ENCODE peak calls at places on chromosome 13, in eight cellular contexts. O is kidney epithelial cell, F is A549, G is Karpas-422, H is IMR-90, C is adrenal gland, E is NB4, A is ovary. J is an unnamed sample.

GRCh38 chr13:95784161-95784880 is 107.4 kb downstream of the DNAJC3 start:
- DNase-seq in A (no peak), C (no peak), F (peak), H (peak), E (no peak), O (peak), G (no peak), J (peak)

GRCh38 chr13:89076622-89077021 is 1405.5 kb downstream of the SLITRK5 start:
- DNase-seq in E (no peak), F (no peak), O (no peak), C (no peak), A (no peak), G (no peak), H (no peak), J (no peak)

GRCh38 chr13:41694902-41695301 is 237.6 kb downstream of the RGCC start:
- DNase-seq in G (no peak), C (peak), A (peak), F (peak), H (peak), E (peak), O (peak), J (peak)

GRCh38 chr13:102227696-102228095 is 174.2 kb downstream of the FGF14 start:
- DNase-seq in F (no peak), O (no peak), A (no peak), G (no peak), H (no peak), C (no peak), E (no peak), J (no peak)

GRCh38 chr13:76223565-76223964 is 587.4 kb downstream of the LMO7 start:
- DNase-seq in C (no peak), O (no peak), E (no peak), A (no peak), H (no peak), F (no peak), G (no peak), J (no peak)

GRCh38 chr13:108086678-108087077 is 128.7 kb downstream of the LIG4 start:
- DNase-seq in H (peak), O (peak), A (no peak), G (peak), C (no peak), E (peak), F (no peak), J (peak)

GRCh38 chr13:93398167-93398566 is 171.6 kb downstream of the GPC6 start:
- DNase-seq in C (no peak), E (no peak), H (peak), O (no peak), G (no peak), A (no peak), F (no peak), J (peak)

GRCh38 chr13:102700088-102701031 is 5.5 kb upstream of the METTL21C start:
- DNase-seq in O (no peak), A (no peak), H (no peak), C (no peak), E (no peak), F (no peak), G (no peak), J (no peak)

GRCh38 chr13:111031531-111031961 is 83.6 kb upstream of the ARHGEF7 start:
- DNase-seq in A (no peak), G (no peak), E (no peak), F (no peak), C (peak), O (no peak), H (peak), J (peak)

GRCh38 chr13:23617551-23618014 is 47.4 kb downstream of the TNFRSF19 start:
- DNase-seq in E (no peak), C (no peak), A (no peak), G (no peak), F (no peak), H (peak), O (no peak), J (peak)

GRCh38 chr13:23985846-23986245 is 88.5 kb upstream of the C1QTNF9B start:
- DNase-seq in G (no peak), E (no peak), A (no peak), C (no peak), H (no peak), O (no peak), F (no peak), J (no peak)

GRCh38 chr13:21365574-21365973 is 93.5 kb downstream of the ZDHHC20 start:
- DNase-seq in G (no peak), H (no peak), A (no peak), O (no peak), F (no peak), E (no peak), C (no peak), J (no peak)

GRCh38 chr13:90867336-90867683 is 480.2 kb upstream of the MIR17HG start:
- DNase-seq in H (peak), A (peak), E (peak), O (peak), G (peak), F (peak), C (peak), J (peak)

GRCh38 chr13:100534911-100535310 is 53.7 kb downstream of the GGACT start:
- DNase-seq in F (no peak), G (no peak), E (no peak), O (no peak), C (no peak), H (no peak), A (no peak), J (no peak)

GRCh38 chr13:107211073-107211472 is 643.1 kb upstream of the ARGLU1 start:
- DNase-seq in C (peak), H (peak), A (peak), G (peak), O (peak), E (peak), F (peak), J (peak)

GRCh38 chr13:48304132-48304876 is 753 bp downstream of the RB1 start:
- DNase-seq in A (peak), G (peak), C (peak), H (peak), E (peak), O (peak), F (peak), J (peak)

GRCh38 chr13:38979891-38980627 is 10.6 kb downstream of the STOML3 start:
- DNase-seq in G (no peak), C (peak), H (no peak), A (no peak), F (no peak), E (no peak), O (no peak), J (no peak)

GRCh38 chr13:39452412-39452811 is 150.6 kb downstream of the LHFPL6 start:
- DNase-seq in F (no peak), C (no peak), G (no peak), H (no peak), E (no peak), A (no peak), O (no peak), J (peak)

GRCh38 chr13:61913183-61913582 is 497.5 kb upstream of the PCDH20 start:
- DNase-seq in E (no peak), H (no peak), C (no peak), O (no peak), G (no peak), F (no peak), A (no peak), J (no peak)

GRCh38 chr13:38473305-38473704 is 123.7 kb downstream of the UFM1 start:
- DNase-seq in E (no peak), F (no peak), O (no peak), H (no peak), C (no peak), G (no peak), A (no peak), J (peak)

GRCh38 chr13:45784755-45785675 is 66.5 kb downstream of the SIAH3 start:
- DNase-seq in O (no peak), A (no peak), C (no peak), E (no peak), G (no peak), F (no peak), H (no peak), J (no peak)

GRCh38 chr13:101417043-101417406 is 717 bp upstream of the NALCN start:
- DNase-seq in A (no peak), F (peak), G (no peak), C (no peak), O (no peak), E (no peak), H (peak), J (peak)

GRCh38 chr13:45846681-45847080 is 4.9 kb downstream of the SIAH3 start:
- DNase-seq in O (no peak), H (no peak), F (no peak), E (no peak), G (no peak), A (no peak), C (no peak), J (no peak)

GRCh38 chr13:28822161-28822560 is 2.0 kb downstream of the MTUS2 start:
- DNase-seq in A (no peak), H (no peak), G (no peak), E (no peak), F (no peak), C (no peak), O (no peak), J (no peak)

GRCh38 chr13:77860621-77861020 is 58.0 kb downstream of the EDNRB start:
- DNase-seq in E (peak), F (no peak), C (no peak), O (no peak), A (no peak), H (peak), G (no peak), J (peak)

GRCh38 chr13:41613984-41614581 is 156.7 kb downstream of the RGCC start:
- DNase-seq in H (peak), F (no peak), C (peak), E (no peak), G (no peak), O (no peak), A (peak), J (peak)

GRCh38 chr13:100536643-100537180 is 51.9 kb downstream of the GGACT start:
- DNase-seq in H (no peak), O (no peak), A (no peak), C (no peak), G (no peak), E (no peak), F (no peak), J (no peak)

GRCh38 chr13:78601124-78601885 is 2.0 kb downstream of the POU4F1 start:
- DNase-seq in G (no peak), F (no peak), O (no peak), A (no peak), E (no peak), H (peak), C (no peak), J (no peak)

GRCh38 chr13:78609464-78610205 is 6.3 kb upstream of the POU4F1 start:
- DNase-seq in H (no peak), C (no peak), F (peak), O (no peak), E (no peak), G (no peak), A (no peak), J (no peak)

GRCh38 chr13:40484101-40484800 is 182.2 kb downstream of the FOXO1 start:
- DNase-seq in G (no peak), A (no peak), H (no peak), E (no peak), O (no peak), C (no peak), F (no peak), J (no peak)

GRCh38 chr13:29702912-29703351 is 107.4 kb upstream of the SLC7A1 start:
- DNase-seq in H (peak), F (no peak), A (no peak), G (no peak), C (no peak), E (peak), O (no peak), J (peak)

GRCh38 chr13:79336971-79337370 is 69.1 kb downstream of the RBM26 start:
- DNase-seq in A (no peak), H (no peak), C (no peak), O (no peak), E (peak), F (no peak), G (no peak), J (no peak)

DNA sequence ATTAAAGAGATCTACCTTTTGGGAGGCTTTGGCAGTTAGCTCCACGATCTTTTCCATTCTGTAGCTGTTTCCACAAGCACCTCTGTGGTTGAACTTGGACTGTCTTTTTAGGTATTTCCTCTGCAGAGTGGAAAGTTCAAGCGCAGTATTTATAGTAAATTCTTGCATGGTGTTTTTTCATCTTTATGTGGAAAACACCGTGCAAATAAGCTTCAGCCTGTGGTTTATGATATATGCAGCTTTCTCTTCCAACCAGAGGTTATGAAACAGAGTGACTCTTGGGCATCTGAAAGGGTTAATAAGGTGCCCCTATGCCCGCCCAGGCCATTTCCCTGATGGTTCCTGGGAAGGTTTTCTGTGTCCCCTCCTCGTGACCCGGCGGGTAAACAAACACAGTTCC is 39.6 kb upstream of the RNF113B start:
- DNase-seq in F (no peak), O (no peak), E (no peak), H (peak), C (no peak), A (no peak), G (no peak), J (peak)
- H3K4me3 ChIP-seq in F (no peak), O (no peak), E (no peak), H (no peak), C (no peak), A (no peak), G (no peak), J (no peak)

GRCh38 chr13:112892759-112893569 is 76.0 kb upstream of the MCF2L start:
- DNase-seq in A (no peak), E (peak), G (no peak), H (no peak), C (no peak), O (peak), F (no peak), J (no peak)

GRCh38 chr13:112895521-112896465 is 73.2 kb upstream of the MCF2L start:
- DNase-seq in A (peak), H (no peak), C (no peak), G (no peak), F (no peak), E (no peak), O (no peak), J (no peak)

GRCh38 chr13:112894673-112895481 is 74.1 kb upstream of the MCF2L start:
- DNase-seq in F (no peak), O (no peak), C (no peak), A (peak), H (no peak), G (no peak), E (peak), J (no peak)

GRCh38 chr13:112893570-112894422 is 75.2 kb upstream of the MCF2L start:
- DNase-seq in E (peak), C (no peak), O (peak), H (peak), F (peak), A (peak), G (peak), J (peak)

GRCh38 chr13:112894423-112894672 is 74.7 kb upstream of the MCF2L start:
- DNase-seq in F (no peak), O (no peak), C (no peak), H (no peak), E (peak), A (no peak), G (no peak), J (no peak)
- H3K4me3 ChIP-seq in F (peak), O (peak), C (no peak), H (no peak), E (no peak), A (peak), G (no peak), J (no peak)

GRCh38 chr13:27820524-27821482 is 28.5 kb downstream of the GSX1 start:
- DNase-seq in G (no peak), F (no peak), A (no peak), O (no peak), C (no peak), H (no peak), E (no peak), J (peak)
- H3K4me3 ChIP-seq in G (no peak), F (no peak), A (no peak), O (no peak), C (no peak), H (no peak), E (no peak), J (no peak)

GRCh38 chr13:44035400-44035799 is 155.7 kb downstream of the LACC1 start:
- DNase-seq in F (no peak), E (no peak), H (no peak), G (no peak), A (no peak), C (no peak), O (no peak), J (no peak)
- H3K4me3 ChIP-seq in F (no peak), E (no peak), H (no peak), G (no peak), A (no peak), C (no peak), O (no peak), J (no peak)

DNA sequence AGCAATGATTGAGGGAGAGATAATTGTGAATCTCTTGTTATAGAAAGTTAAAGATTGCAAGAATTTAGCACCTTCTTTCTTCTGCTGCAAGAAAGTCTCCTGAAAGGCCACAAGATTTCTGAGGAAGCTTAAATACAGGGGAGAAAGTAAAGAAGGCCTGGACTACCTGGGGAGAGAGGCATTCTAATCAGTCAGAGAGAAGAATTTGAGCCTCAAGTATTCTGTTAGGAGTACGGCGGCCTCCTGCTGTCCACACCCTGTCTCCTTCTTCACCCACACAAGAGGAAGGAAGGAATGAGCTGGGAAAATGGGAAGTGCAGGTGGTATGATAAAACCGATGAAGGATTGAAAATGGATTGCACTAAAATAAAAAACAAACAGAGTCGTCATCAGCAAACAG is 474.7 kb downstream of the DIAPH3 start:
- DNase-seq in O (no peak), H (no peak), E (no peak), F (no peak), G (no peak), A (no peak), C (no peak), J (no peak)
- H3K4me3 ChIP-seq in O (no peak), H (no peak), E (no peak), F (no peak), G (no peak), A (no peak), C (no peak), J (no peak)

DNA sequence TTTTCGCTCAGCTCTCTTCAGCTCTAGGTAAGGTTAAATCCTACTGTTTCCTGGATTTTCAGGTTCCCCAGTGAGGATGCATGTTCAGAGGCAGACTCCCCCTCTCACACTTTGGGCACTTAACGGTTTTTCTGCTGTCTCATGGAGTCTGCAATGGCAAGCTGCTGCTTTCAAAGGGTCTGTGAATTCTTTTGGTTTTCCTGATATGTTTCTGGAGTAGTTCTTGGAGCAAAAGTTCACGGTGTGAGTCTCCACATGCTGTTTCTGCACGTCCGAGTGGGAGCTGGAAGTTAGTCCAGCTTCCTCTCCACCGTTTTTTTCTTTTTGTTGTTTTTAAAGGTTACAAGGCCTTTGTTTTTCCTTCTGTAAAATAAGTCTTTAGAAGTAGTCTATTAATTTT is 35.5 kb downstream of the DNAJC15 start:
- DNase-seq in E (no peak), O (no peak), F (no peak), H (no peak), G (no peak), C (no peak), A (no peak), J (peak)
- H3K4me3 ChIP-seq in E (no peak), O (no peak), F (no peak), H (no peak), G (no peak), C (no peak), A (no peak), J (no peak)

GRCh38 chr13:33281951-33282595 is 3.5 kb downstream of the STARD13 start:
- DNase-seq in E (no peak), O (no peak), G (no peak), F (no peak), C (no peak), H (peak), A (no peak), J (peak)

GRCh38 chr13:33284016-33284415 is 1.5 kb downstream of the STARD13 start:
- DNase-seq in O (no peak), E (no peak), H (peak), A (no peak), F (no peak), G (no peak), C (no peak), J (no peak)

GRCh38 chr13:33284916-33285315 is 639 bp downstream of the STARD13 start:
- DNase-seq in E (no peak), O (no peak), H (no peak), F (no peak), C (no peak), A (no peak), G (no peak), J (peak)

GRCh38 chr13:33285420-33286124 is at the start of gene STARD13:
- DNase-seq in F (peak), A (peak), O (peak), E (peak), G (no peak), H (peak), C (peak), J (peak)

DNA sequence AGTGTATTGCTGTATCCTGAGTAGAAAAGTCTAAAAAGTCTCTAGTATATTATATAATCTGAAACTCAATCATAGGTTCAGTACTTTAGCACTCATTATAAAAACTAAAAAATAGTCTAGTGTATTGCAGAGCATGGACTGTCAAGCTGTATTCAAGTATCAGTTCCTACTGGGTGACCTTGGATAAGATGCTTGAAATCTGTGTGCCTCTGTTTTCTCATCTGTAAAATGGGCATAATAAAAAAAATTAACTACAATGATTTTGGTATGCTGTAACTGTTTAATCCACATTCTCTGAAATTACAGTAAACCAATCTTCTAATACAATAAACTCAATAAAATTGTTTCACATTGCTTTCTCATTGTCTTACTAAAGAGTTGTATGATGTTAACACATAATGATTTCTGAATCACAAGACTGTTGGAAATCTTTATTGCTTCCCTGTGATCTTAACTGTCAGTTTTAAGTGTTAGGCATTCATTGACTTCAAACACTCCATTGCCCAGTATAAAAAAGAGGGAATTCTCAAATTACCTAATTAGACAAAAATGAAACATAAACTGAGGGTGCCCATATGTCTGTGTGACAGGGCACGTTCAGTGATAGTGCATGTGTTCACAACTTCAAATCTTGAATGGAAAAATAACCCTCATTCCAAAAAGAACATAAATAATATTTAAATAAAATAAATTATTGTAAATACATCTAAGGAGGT is 2.2 kb downstream of the STARD13 start:
- DNase-seq in E (no peak), C (no peak), H (no peak), O (no peak), G (no peak), F (no peak), A (no peak), J (no peak)
- H3K4me3 ChIP-seq in E (no peak), C (no peak), H (peak), O (peak), G (no peak), F (peak), A (peak), J (no peak)